ENCODE peak calls at places on chromosomes 5 and 9, in six cellular contexts. One of them, this sample, is unnamed.

GRCh38 chr5:154568597-154568996 is 90.6 kb upstream of the HAND1 start:
- ATAC-seq in GM23338: no peak
- ATAC-seq in HepG2: no peak
- ATAC-seq in K562: no peak
- ATAC-seq in HCT116: no peak
- ATAC-seq in Panc1: no peak
- ATAC-seq in this sample: no peak

GRCh38 chr9:90860826-90861225 is 59.2 kb downstream of the SYK start:
- ATAC-seq in GM23338: no peak
- ATAC-seq in HepG2: no peak
- ATAC-seq in K562: no peak
- ATAC-seq in HCT116: no peak
- ATAC-seq in Panc1: no peak
- ATAC-seq in this sample: peak; percentile 50

GRCh38 chr9:23582836-23583235 is 243.2 kb downstream of the ELAVL2 start:
- ATAC-seq in GM23338: no peak
- ATAC-seq in HepG2: no peak
- ATAC-seq in K562: no peak
- ATAC-seq in HCT116: no peak
- ATAC-seq in Panc1: no peak
- ATAC-seq in this sample: no peak

GRCh38 chr5:160824590-160824989 is 27.4 kb downstream of the ATP10B start:
- ATAC-seq in GM23338: no peak
- ATAC-seq in HepG2: no peak
- ATAC-seq in K562: no peak
- ATAC-seq in HCT116: no peak
- ATAC-seq in Panc1: no peak
- ATAC-seq in this sample: no peak

GRCh38 chr9:31325778-31326177 is 1058.7 kb upstream of the ACO1 start:
- ATAC-seq in GM23338: no peak
- ATAC-seq in HepG2: no peak
- ATAC-seq in K562: no peak
- ATAC-seq in HCT116: no peak
- ATAC-seq in Panc1: no peak
- ATAC-seq in this sample: no peak

GRCh38 chr9:136806631-136807201 is 1.0 kb upstream of the RABL6 start:
- ATAC-seq in GM23338: peak; percentile 19
- ATAC-seq in HepG2: peak; percentile 17
- ATAC-seq in K562: peak; percentile 3
- ATAC-seq in HCT116: peak; percentile 7
- ATAC-seq in Panc1: no peak
- ATAC-seq in this sample: no peak

GRCh38 chr9:8613346-8613825 is 813.8 kb upstream of the DMAC1 start:
- ATAC-seq in GM23338: no peak
- ATAC-seq in HepG2: no peak
- ATAC-seq in K562: no peak
- ATAC-seq in HCT116: no peak
- ATAC-seq in Panc1: no peak
- ATAC-seq in this sample: no peak

GRCh38 chr9:130331573-130331972 is 66.0 kb downstream of the HMCN2 start:
- ATAC-seq in GM23338: no peak
- ATAC-seq in HepG2: no peak
- ATAC-seq in K562: no peak
- ATAC-seq in HCT116: no peak
- ATAC-seq in Panc1: no peak
- ATAC-seq in this sample: peak; percentile 79

GRCh38 chr9:121631978-121632418 is 19.4 kb upstream of the DAB2IP start:
- ATAC-seq in GM23338: no peak
- ATAC-seq in HepG2: peak; percentile 18
- ATAC-seq in K562: no peak
- ATAC-seq in HCT116: no peak
- ATAC-seq in Panc1: no peak
- ATAC-seq in this sample: no peak

GRCh38 chr5:62315376-62316049 is 9.5 kb downstream of the KIF2A start:
- ATAC-seq in GM23338: peak; percentile 34
- ATAC-seq in HepG2: no peak
- ATAC-seq in K562: no peak
- ATAC-seq in HCT116: no peak
- ATAC-seq in Panc1: no peak
- ATAC-seq in this sample: no peak

GRCh38 chr5:149221326-149221725 is 50.3 kb upstream of the AFAP1L1 start:
- ATAC-seq in GM23338: no peak
- ATAC-seq in HepG2: peak; percentile 59
- ATAC-seq in K562: no peak
- ATAC-seq in HCT116: no peak
- ATAC-seq in Panc1: no peak
- ATAC-seq in this sample: no peak

GRCh38 chr5:9976621-9977020 is 273.1 kb downstream of the ATPSCKMT start:
- ATAC-seq in GM23338: no peak
- ATAC-seq in HepG2: no peak
- ATAC-seq in K562: no peak
- ATAC-seq in HCT116: no peak
- ATAC-seq in Panc1: no peak
- ATAC-seq in this sample: no peak

DNA sequence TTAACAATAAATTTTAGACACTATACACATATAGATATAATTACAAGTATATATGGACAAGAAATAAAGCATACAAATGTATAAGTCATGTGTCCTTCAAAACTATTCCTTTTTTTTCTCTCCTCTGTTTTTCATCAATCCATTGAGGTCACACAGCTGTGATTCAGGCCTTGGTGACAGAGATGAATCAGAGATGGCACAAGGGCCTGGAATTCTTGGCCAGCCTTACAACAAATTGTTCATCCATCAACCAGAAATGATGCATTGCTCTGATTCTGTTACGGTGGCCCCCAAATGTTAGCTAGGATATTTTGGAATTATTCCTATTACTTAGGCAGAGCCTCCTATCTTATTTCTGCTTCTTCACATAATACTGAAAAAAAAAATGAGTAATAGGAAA is 108.7 kb upstream of the MPDZ start:
- ATAC-seq in GM23338: no peak
- ATAC-seq in HepG2: no peak
- ATAC-seq in K562: no peak
- ATAC-seq in HCT116: no peak
- ATAC-seq in Panc1: no peak
- ATAC-seq in this sample: peak; percentile 52
- TF ChIP-seq POLR2AphosphoS5 in GM23338: no peak
- TF ChIP-seq POLR2AphosphoS5 in HepG2: no peak
- TF ChIP-seq POLR2AphosphoS5 in K562: no peak
- TF ChIP-seq POLR2AphosphoS5 in HCT116: no peak
- TF ChIP-seq POLR2AphosphoS5 in Panc1: no peak
- TF ChIP-seq POLR2AphosphoS5 in this sample: peak; percentile 75

GRCh38 chr5:132386644-132387286 is 17.3 kb downstream of the SLC22A5 start:
- ATAC-seq in GM23338: peak; percentile 95
- ATAC-seq in HepG2: peak; percentile 93
- ATAC-seq in K562: peak; percentile 96
- ATAC-seq in HCT116: peak; percentile 56
- ATAC-seq in Panc1: peak; percentile 78
- ATAC-seq in this sample: peak; percentile 61
- TF ChIP-seq POLR2AphosphoS5 in GM23338: no peak
- TF ChIP-seq POLR2AphosphoS5 in HepG2: no peak
- TF ChIP-seq POLR2AphosphoS5 in K562: no peak
- TF ChIP-seq POLR2AphosphoS5 in HCT116: peak; percentile 24
- TF ChIP-seq POLR2AphosphoS5 in Panc1: no peak
- TF ChIP-seq POLR2AphosphoS5 in this sample: no peak

DNA sequence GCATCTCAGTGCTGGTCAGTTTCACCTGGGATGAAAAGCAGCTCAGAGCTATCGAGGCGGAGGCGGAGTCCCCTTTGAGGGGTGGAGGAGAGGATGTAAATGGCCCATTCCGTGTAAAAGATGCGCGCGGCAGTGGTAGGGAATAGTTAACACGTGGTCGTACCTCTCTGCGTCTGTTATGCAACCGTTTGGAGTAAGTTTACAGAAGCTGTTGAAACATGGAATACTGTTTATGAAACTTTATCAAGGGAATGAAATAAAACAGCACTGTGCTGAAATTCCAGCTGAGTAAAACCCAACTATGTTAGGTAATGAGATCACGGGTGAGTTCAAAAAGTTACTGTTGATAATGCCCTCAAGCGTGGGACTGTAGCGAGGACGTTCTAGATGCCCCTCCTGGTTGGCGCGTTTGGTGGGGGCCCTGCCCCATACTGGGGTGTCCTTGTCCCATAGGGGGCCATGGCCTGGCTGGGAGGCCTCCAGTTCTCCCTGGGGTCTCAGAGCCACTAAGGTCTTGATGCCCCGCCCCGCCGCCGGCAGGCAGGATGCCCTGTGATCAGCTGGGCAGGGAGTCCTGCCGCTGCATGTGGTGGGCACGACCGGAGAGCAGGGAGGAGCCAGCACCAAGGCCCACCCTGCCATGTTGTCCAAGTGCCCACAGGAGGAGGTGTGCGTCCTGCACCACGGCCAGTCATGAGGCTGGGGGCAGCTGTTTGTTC is 90.9 kb downstream of the COL5A1 start:
- ATAC-seq in GM23338: no peak
- ATAC-seq in HepG2: no peak
- ATAC-seq in K562: no peak
- ATAC-seq in HCT116: no peak
- ATAC-seq in Panc1: no peak
- ATAC-seq in this sample: peak; percentile 61
- TF ChIP-seq POLR2AphosphoS5 in GM23338: no peak
- TF ChIP-seq POLR2AphosphoS5 in HepG2: no peak
- TF ChIP-seq POLR2AphosphoS5 in K562: no peak
- TF ChIP-seq POLR2AphosphoS5 in HCT116: no peak
- TF ChIP-seq POLR2AphosphoS5 in Panc1: no peak
- TF ChIP-seq POLR2AphosphoS5 in this sample: peak; percentile 95

GRCh38 chr5:78633710-78634109 is 14.9 kb downstream of the LHFPL2 start:
- ATAC-seq in GM23338: no peak
- ATAC-seq in HepG2: no peak
- ATAC-seq in K562: no peak
- ATAC-seq in HCT116: no peak
- ATAC-seq in Panc1: no peak
- ATAC-seq in this sample: no peak
- TF ChIP-seq POLR2AphosphoS5 in GM23338: no peak
- TF ChIP-seq POLR2AphosphoS5 in HepG2: no peak
- TF ChIP-seq POLR2AphosphoS5 in K562: no peak
- TF ChIP-seq POLR2AphosphoS5 in HCT116: no peak
- TF ChIP-seq POLR2AphosphoS5 in Panc1: no peak
- TF ChIP-seq POLR2AphosphoS5 in this sample: no peak

GRCh38 chr5:170319281-170319680 is 21.7 kb upstream of the LCP2 start:
- ATAC-seq in GM23338: no peak
- ATAC-seq in HepG2: no peak
- ATAC-seq in K562: no peak
- ATAC-seq in HCT116: no peak
- ATAC-seq in Panc1: no peak
- ATAC-seq in this sample: no peak
- TF ChIP-seq POLR2AphosphoS5 in GM23338: no peak
- TF ChIP-seq POLR2AphosphoS5 in HepG2: no peak
- TF ChIP-seq POLR2AphosphoS5 in K562: no peak
- TF ChIP-seq POLR2AphosphoS5 in HCT116: no peak
- TF ChIP-seq POLR2AphosphoS5 in Panc1: no peak
- TF ChIP-seq POLR2AphosphoS5 in this sample: no peak

DNA sequence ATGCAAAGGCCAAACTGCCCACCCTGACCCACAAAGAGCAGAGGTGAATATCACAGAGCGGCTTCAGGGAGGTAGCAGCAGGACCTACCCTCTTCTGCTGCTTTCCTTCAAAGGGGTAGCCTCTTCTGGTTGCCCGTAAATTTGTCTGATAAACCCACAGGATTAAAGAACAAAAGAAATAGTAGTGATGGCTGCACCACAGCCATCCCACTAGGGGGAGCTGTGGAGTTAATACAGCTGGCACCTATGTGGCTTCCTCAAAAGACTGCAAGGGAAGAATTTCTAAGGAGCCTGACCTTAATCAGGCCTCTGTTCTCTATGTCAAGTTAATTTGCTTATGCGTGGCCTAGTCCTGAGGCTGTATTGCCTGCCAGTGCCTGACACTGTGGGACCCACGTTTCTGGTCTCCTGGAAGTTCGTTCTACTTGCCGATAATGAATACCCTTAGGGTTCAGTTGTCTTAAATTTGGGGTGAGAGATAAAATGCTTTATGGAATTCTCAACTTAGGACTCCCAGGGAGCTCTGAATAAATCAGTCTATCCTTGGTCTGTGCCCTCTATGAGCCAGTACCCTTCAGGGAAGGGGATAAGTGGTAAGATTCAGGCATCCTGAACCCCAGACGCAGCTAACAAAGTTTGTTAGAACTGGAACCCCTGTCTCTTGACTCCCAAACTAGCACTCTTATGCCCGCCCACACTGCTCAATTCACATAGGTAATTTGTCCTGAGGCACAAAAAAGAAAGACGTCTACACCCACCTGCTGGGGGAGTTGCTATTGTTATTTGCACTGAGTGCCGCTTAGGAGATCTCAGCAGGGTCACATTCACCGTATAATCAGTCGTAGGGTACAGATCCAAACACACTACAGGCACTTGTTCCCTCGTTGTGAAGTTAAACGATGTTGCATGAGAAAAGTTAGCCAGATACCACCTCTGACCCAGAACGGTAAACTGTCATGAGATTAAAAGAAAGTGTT is 77.1 kb downstream of the SUSD1 start:
- ATAC-seq in GM23338: peak; percentile 91
- ATAC-seq in HepG2: peak; percentile 81
- ATAC-seq in K562: peak; percentile 77
- ATAC-seq in HCT116: peak; percentile 94
- ATAC-seq in Panc1: peak; percentile 95
- ATAC-seq in this sample: peak; percentile 60
- TF ChIP-seq POLR2AphosphoS5 in GM23338: no peak
- TF ChIP-seq POLR2AphosphoS5 in HepG2: no peak
- TF ChIP-seq POLR2AphosphoS5 in K562: no peak
- TF ChIP-seq POLR2AphosphoS5 in HCT116: no peak
- TF ChIP-seq POLR2AphosphoS5 in Panc1: no peak
- TF ChIP-seq POLR2AphosphoS5 in this sample: no peak

DNA sequence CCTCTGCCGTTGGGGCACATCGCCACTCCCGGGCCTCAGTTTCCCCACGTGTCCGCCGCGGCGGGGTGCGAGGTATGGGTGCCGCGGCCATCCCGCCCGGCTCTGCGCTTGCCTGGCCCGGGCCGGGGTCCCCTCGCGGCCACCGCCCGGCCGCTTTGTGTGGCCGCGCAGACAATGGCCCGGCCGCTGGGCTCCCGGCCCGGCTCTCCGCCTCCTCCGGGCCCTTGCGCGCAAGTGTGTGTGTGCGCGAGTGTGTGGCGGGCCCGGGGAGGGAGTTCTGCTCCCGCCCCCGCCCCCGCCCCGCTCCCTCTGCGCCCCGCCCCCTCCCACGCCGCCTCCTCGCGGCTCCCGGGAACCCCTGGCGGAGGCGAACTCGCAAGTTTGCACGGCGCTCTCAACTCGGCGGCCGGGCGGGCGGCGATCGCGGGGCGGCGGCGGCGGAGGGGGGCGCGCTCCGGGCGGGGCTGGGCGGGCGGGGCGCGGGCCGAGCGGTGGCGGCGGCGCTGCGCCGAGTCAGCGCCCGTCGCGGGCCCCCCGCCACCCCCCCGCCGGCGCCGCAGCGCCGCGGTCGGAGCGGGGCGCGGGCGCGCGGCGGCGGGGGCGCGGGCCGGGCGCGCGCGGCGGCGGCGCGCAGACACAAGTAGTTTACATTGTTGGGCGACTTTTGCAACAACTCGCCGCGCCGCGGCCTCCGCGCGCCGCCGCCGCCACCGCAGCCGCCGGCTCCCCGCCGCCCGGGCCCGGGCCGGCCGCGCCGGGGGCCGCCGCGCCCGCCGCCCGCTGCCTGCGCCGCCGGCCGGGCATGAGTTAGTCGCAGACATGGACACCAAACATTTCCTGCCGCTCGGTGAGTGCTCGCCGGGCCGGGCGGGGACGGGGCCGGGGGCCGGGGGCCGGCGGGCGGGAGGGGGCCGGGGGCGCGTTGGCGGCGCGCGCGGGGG is at the start of gene RXRA:
- ATAC-seq in GM23338: peak; percentile 41
- ATAC-seq in HepG2: peak; percentile 6
- ATAC-seq in K562: peak; percentile 75
- ATAC-seq in HCT116: peak; percentile 59
- ATAC-seq in Panc1: peak; percentile 67
- ATAC-seq in this sample: peak; percentile 77
- TF ChIP-seq POLR2AphosphoS5 in GM23338: no peak
- TF ChIP-seq POLR2AphosphoS5 in HepG2: peak; percentile 69
- TF ChIP-seq POLR2AphosphoS5 in K562: peak; percentile 51
- TF ChIP-seq POLR2AphosphoS5 in HCT116: peak; percentile 82
- TF ChIP-seq POLR2AphosphoS5 in Panc1: peak; percentile 28
- TF ChIP-seq POLR2AphosphoS5 in this sample: peak; percentile 83

This sample was measured in gastroesophageal sphincter.